ENCODE peak calls at places on chromosome 4, in six cellular contexts. One of them, this sample, is unnamed.

GRCh38 chr4:10589308-10589707 is 95.3 kb downstream of the CLNK start:
- DNase-seq in astrocyte of the spinal cord: peak
- DNase-seq in GM12865: no peak
- DNase-seq in breast epithelium: no peak
- DNase-seq in HCT116: no peak
- DNase-seq in kidney: no peak
- DNase-seq in this sample: no peak

GRCh38 chr4:82913305-82913704 is 12.8 kb downstream of the THAP9 start:
- DNase-seq in GM12865: no peak
- DNase-seq in kidney: no peak
- DNase-seq in HCT116: no peak
- DNase-seq in astrocyte of the spinal cord: no peak
- DNase-seq in breast epithelium: no peak
- DNase-seq in this sample: no peak

GRCh38 chr4:102632236-102632635 is 128.5 kb downstream of the MANBA start:
- DNase-seq in breast epithelium: no peak
- DNase-seq in astrocyte of the spinal cord: no peak
- DNase-seq in kidney: no peak
- DNase-seq in HCT116: no peak
- DNase-seq in GM12865: no peak
- DNase-seq in this sample: no peak

GRCh38 chr4:153241970-153242847 is 38.0 kb downstream of the TRIM2 start:
- DNase-seq in breast epithelium: no peak
- DNase-seq in GM12865: no peak
- DNase-seq in HCT116: no peak
- DNase-seq in kidney: no peak
- DNase-seq in astrocyte of the spinal cord: peak
- DNase-seq in this sample: no peak

GRCh38 chr4:172892300-172892699 is 276.3 kb upstream of the GALNT7 start:
- DNase-seq in astrocyte of the spinal cord: peak
- DNase-seq in GM12865: peak
- DNase-seq in HCT116: peak
- DNase-seq in breast epithelium: no peak
- DNase-seq in kidney: no peak
- DNase-seq in this sample: no peak

GRCh38 chr4:94168321-94168720 is 39.3 kb upstream of the SMARCAD1 start:
- DNase-seq in breast epithelium: no peak
- DNase-seq in GM12865: no peak
- DNase-seq in HCT116: no peak
- DNase-seq in kidney: no peak
- DNase-seq in astrocyte of the spinal cord: no peak
- DNase-seq in this sample: no peak

GRCh38 chr4:152172146-152172545 is 363.7 kb downstream of the FBXW7 start:
- DNase-seq in kidney: no peak
- DNase-seq in HCT116: no peak
- DNase-seq in breast epithelium: no peak
- DNase-seq in GM12865: no peak
- DNase-seq in astrocyte of the spinal cord: no peak
- DNase-seq in this sample: no peak

GRCh38 chr4:183920512-183920911 is 15.4 kb downstream of the STOX2 start:
- DNase-seq in kidney: no peak
- DNase-seq in breast epithelium: no peak
- DNase-seq in HCT116: no peak
- DNase-seq in GM12865: no peak
- DNase-seq in astrocyte of the spinal cord: no peak
- DNase-seq in this sample: no peak

GRCh38 chr4:11397146-11397545 is 31.5 kb downstream of the HS3ST1 start:
- DNase-seq in astrocyte of the spinal cord: no peak
- DNase-seq in GM12865: no peak
- DNase-seq in breast epithelium: no peak
- DNase-seq in HCT116: peak
- DNase-seq in kidney: no peak
- DNase-seq in this sample: no peak

GRCh38 chr4:187128226-187128625 is 404.6 kb upstream of the FAT1 start:
- DNase-seq in breast epithelium: no peak
- DNase-seq in kidney: no peak
- DNase-seq in GM12865: no peak
- DNase-seq in astrocyte of the spinal cord: peak
- DNase-seq in HCT116: no peak
- DNase-seq in this sample: no peak

GRCh38 chr4:15547392-15547791 is 77.7 kb downstream of the CC2D2A start:
- DNase-seq in GM12865: peak
- DNase-seq in breast epithelium: no peak
- DNase-seq in astrocyte of the spinal cord: no peak
- DNase-seq in HCT116: no peak
- DNase-seq in kidney: no peak
- DNase-seq in this sample: no peak

GRCh38 chr4:159308571-159309340 is 205.9 kb downstream of the RAPGEF2 start:
- DNase-seq in kidney: no peak
- DNase-seq in HCT116: no peak
- DNase-seq in breast epithelium: no peak
- DNase-seq in GM12865: no peak
- DNase-seq in astrocyte of the spinal cord: peak
- DNase-seq in this sample: no peak

GRCh38 chr4:188432328-188432727 is 293.1 kb downstream of the TRIML1 start:
- DNase-seq in HCT116: no peak
- DNase-seq in astrocyte of the spinal cord: no peak
- DNase-seq in kidney: no peak
- DNase-seq in breast epithelium: no peak
- DNase-seq in GM12865: no peak
- DNase-seq in this sample: no peak

DNA sequence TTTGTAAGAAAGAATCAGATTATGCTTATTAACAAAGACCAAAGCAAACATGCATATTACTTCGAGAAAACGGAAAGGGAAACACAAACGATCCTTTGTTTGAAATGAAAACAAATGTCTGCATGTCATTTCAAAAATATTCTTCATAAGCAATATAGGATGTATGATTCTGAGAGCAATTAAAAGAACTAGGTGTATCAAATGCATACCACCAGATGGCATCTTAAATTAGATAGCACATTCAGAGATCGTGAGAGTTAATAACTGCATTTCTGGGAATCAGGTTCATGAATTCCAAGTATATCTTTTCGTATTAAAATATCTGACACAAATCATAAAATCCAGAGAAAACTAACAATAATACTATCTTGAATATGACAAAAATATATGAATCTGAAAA is 159.5 kb downstream of the PPP3CA start:
- DNase-seq in astrocyte of the spinal cord: no peak
- DNase-seq in GM12865: no peak
- DNase-seq in kidney: no peak
- DNase-seq in HCT116: no peak
- DNase-seq in breast epithelium: no peak
- DNase-seq in this sample: no peak
- TF ChIP-seq CTCF in astrocyte of the spinal cord: no peak
- TF ChIP-seq CTCF in GM12865: no peak
- TF ChIP-seq CTCF in kidney: no peak
- TF ChIP-seq CTCF in HCT116: peak
- TF ChIP-seq CTCF in breast epithelium: no peak
- TF ChIP-seq CTCF in this sample: no peak

GRCh38 chr4:98113005-98113404 is 30.3 kb downstream of the STPG2 start:
- DNase-seq in GM12865: peak
- DNase-seq in HCT116: peak
- DNase-seq in astrocyte of the spinal cord: peak
- DNase-seq in kidney: no peak
- DNase-seq in breast epithelium: no peak
- DNase-seq in this sample: peak
- TF ChIP-seq CTCF in GM12865: peak
- TF ChIP-seq CTCF in HCT116: peak
- TF ChIP-seq CTCF in astrocyte of the spinal cord: peak
- TF ChIP-seq CTCF in kidney: peak
- TF ChIP-seq CTCF in breast epithelium: no peak
- TF ChIP-seq CTCF in this sample: peak

DNA sequence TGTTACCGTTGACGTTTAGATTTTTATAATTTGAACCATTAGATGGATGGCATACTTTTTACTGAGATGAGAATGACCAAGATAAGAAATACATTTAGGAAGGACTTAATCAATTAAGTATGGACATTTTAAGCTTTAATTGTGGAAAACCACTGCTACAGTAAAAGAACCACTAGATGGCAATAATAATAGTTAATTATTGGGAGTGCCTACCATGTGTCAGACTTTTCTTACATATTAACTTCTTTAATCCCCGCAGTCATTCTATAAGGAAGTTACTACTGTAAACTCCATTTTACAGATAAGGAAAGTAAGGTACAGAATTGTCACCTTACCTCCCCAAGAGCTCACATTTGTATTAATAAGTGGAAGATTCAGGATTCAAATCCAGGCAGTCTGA is 48.5 kb upstream of the MYOZ2 start:
- DNase-seq in kidney: no peak
- DNase-seq in breast epithelium: no peak
- DNase-seq in HCT116: no peak
- DNase-seq in astrocyte of the spinal cord: peak
- DNase-seq in GM12865: no peak
- DNase-seq in this sample: no peak
- TF ChIP-seq CTCF in kidney: peak
- TF ChIP-seq CTCF in breast epithelium: no peak
- TF ChIP-seq CTCF in HCT116: peak
- TF ChIP-seq CTCF in astrocyte of the spinal cord: peak
- TF ChIP-seq CTCF in GM12865: no peak
- TF ChIP-seq CTCF in this sample: no peak

GRCh38 chr4:2186133-2186864 is 55.6 kb downstream of the HAUS3 start:
- DNase-seq in kidney: no peak
- DNase-seq in astrocyte of the spinal cord: peak
- DNase-seq in HCT116: peak
- DNase-seq in GM12865: peak
- DNase-seq in breast epithelium: no peak
- DNase-seq in this sample: peak
- TF ChIP-seq CTCF in kidney: peak
- TF ChIP-seq CTCF in astrocyte of the spinal cord: peak
- TF ChIP-seq CTCF in HCT116: peak
- TF ChIP-seq CTCF in GM12865: peak
- TF ChIP-seq CTCF in breast epithelium: peak
- TF ChIP-seq CTCF in this sample: peak

This sample was measured in astrocyte of the cerebellum.